ENCODE peak calls at places on chromosomes 11 and 22, in five cellular contexts. I, J, D, H and B are unnamed samples.

GRCh38 chr11:10181811-10182210 is 112.2 kb downstream of the SBF2 start:
- DNase-seq in I (no peak), H (no peak), J (peak; percentile 53), D (peak; percentile 21), B (no peak)

GRCh38 chr11:65539401-65540289 is 14.8 kb downstream of the SCYL1 start:
- DNase-seq in J (no peak), I (no peak), H (peak; percentile 41), D (peak; percentile 88), B (no peak)

GRCh38 chr11:111162306-111162705 is 83.2 kb upstream of the POU2AF2 start:
- DNase-seq in H (no peak), D (no peak), I (no peak), J (peak; percentile 52), B (no peak)

GRCh38 chr22:24117942-24118341 is 63.3 kb upstream of the SUSD2 start:
- DNase-seq in D (peak; percentile 45), J (no peak), H (no peak), I (no peak), B (no peak)

GRCh38 chr11:12164061-12165014 is 53.9 kb downstream of the MICAL2 start:
- DNase-seq in D (no peak), J (peak; percentile 99), H (no peak), I (no peak), B (no peak)

GRCh38 chr11:44766972-44767278 is 40.2 kb downstream of the TSPAN18 start:
- DNase-seq in J (peak; percentile 36), H (no peak), I (no peak), D (no peak), B (no peak)

GRCh38 chr11:76661306-76661751 is 9.2 kb downstream of the LRRC32 start:
- DNase-seq in H (no peak), D (no peak), J (no peak), I (no peak), B (no peak)

GRCh38 chr11:69518081-69518950 is 36.9 kb downstream of the LINC01488 start:
- DNase-seq in J (peak; percentile 93), D (no peak), H (no peak), I (no peak), B (no peak)

GRCh38 chr11:126132319-126132718 is 69.7 kb upstream of the CDON start:
- DNase-seq in H (no peak), I (no peak), D (no peak), J (peak; percentile 87), B (no peak)

GRCh38 chr11:75259711-75260110 is 19.1 kb downstream of the TPBGL start:
- DNase-seq in D (no peak), H (no peak), I (no peak), J (no peak), B (no peak)

GRCh38 chr11:69534166-69534530 is 52.7 kb downstream of the LINC01488 start:
- DNase-seq in J (no peak), I (no peak), D (no peak), H (no peak), B (no peak)

GRCh38 chr22:46537946-46538815 is 761 bp upstream of the CELSR1 start:
- DNase-seq in H (no peak), I (no peak), J (peak; percentile 65), D (peak; percentile 69), B (no peak)

GRCh38 chr11:104908186-104908531 is 9.9 kb upstream of the CASP12 start:
- DNase-seq in H (no peak), D (no peak), J (no peak), I (no peak), B (no peak)

GRCh38 chr22:26494506-26494905 is 10.8 kb downstream of the SRRD start:
- DNase-seq in H (no peak), I (no peak), D (no peak), J (no peak), B (no peak)

GRCh38 chr11:122102426-122102825 is 13.6 kb downstream of the BLID start:
- DNase-seq in J (peak; percentile 63), D (no peak), H (no peak), I (no peak), B (no peak)

GRCh38 chr11:108654994-108655631 is 9.8 kb upstream of the DDX10 start:
- DNase-seq in I (no peak), H (peak; percentile 5), J (peak; percentile 43), D (peak; percentile 51), B (no peak)

GRCh38 chr11:111586305-111586915 is 15.8 kb upstream of the SIK2 start:
- DNase-seq in J (peak; percentile 58), D (peak; percentile 27), H (peak; percentile 56), I (no peak), B (no peak)

GRCh38 chr22:38414009-38414395 is 41.0 kb downstream of the KCNJ4 start:
- DNase-seq in I (no peak), H (no peak), D (no peak), J (no peak), B (no peak)

DNA sequence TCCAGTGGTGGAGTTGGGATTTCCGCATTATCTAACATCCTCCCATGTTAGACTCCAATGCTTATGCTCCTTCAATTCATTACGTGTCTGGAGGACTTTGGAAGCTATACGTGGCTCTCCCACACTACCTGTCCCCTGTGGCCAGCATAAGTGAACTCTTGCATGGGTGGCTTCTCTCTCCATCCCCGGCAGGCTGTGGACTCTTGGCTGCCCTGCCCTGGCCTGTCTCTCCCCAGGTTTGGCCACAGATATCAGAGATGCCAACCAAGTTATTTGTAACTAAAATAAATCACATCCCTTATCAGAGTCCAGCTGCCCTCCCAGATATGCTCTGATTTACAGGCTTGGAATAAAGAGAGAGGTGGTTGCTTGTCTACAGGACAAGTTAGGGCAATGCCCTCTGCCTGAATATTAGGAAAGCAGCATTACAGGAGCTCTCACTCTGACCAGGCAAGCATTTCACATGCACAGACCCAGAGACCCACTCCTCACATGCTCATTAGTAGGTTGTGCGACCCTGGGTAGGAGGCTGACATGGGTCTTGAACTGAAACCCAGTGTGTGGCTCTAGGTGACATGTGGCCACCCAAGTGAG is 4.6 kb downstream of the CD44 start:
- DNase-seq in I (no peak), J (no peak), D (no peak), H (no peak), B (no peak)
- H3K36me3 ChIP-seq in I (no peaks in the 10 kb centered on the region), J (peaks cover 17% of the 10 kb centered on the region), D (no peaks in the 10 kb centered on the region), H (peaks cover 24% of the 10 kb centered on the region), B (peaks cover 20% of the 10 kb centered on the region)

GRCh38 chr11:130211781-130212401 is 52.3 kb downstream of the ST14 start:
- DNase-seq in H (no peak), J (no peak), D (no peak), I (no peak), B (no peak)

GRCh38 chr11:130211144-130211543 is 51.6 kb downstream of the ST14 start:
- DNase-seq in J (no peak), H (no peak), D (no peak), I (no peak), B (no peak)

GRCh38 chr11:130213143-130213978 is 53.8 kb downstream of the ST14 start:
- DNase-seq in I (no peak), D (peak; percentile 94), J (peak; percentile 8), H (peak; percentile 69), B (peak; percentile 50)

GRCh38 chr11:130213979-130214281 is 54.3 kb downstream of the ST14 start:
- DNase-seq in I (no peak), D (no peak), H (no peak), J (no peak), B (no peak)

DNA sequence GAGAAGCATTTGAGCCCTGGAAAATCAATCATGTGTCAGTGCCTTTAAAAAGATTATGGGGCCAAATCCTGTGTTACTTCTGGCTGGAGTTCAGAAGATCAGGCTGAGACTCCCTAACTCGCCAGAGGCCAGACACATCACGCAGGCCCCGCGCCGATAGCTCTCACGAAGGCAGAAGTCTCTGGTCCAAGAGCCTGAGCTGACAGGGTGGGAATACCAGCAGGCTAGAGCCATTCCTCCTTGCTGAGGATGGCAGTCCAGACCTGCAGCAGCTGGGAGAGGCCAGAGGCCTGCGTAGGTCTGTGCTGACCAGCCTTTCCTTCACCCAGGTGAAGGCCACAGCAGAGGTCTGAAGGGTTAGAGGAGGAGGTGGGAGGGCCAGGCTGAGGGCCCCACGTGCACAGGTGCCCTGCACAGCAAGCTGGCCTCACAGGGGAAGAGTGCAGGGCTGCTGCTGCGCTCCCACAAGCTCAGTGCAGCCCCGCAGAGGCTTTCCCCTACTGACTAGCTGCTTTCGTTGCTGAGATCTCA is 52.9 kb downstream of the ST14 start:
- DNase-seq in D (peak; percentile 41), H (no peak), I (no peak), J (no peak), B (no peak)
- H3K36me3 ChIP-seq in D (no peaks in the 10 kb centered on the region), H (no peaks in the 10 kb centered on the region), I (no peaks in the 10 kb centered on the region), J (no peaks in the 10 kb centered on the region), B (no peaks in the 10 kb centered on the region)

GRCh38 chr11:7534030-7534378 is 20.2 kb downstream of the PPFIBP2 start:
- DNase-seq in H (no peak), I (no peak), D (no peak), J (no peak), B (no peak)

GRCh38 chr11:7536102-7536501 is 22.3 kb downstream of the PPFIBP2 start:
- DNase-seq in H (no peak), I (no peak), D (peak; percentile 38), J (no peak), B (no peak)

GRCh38 chr11:7532395-7532794 is 18.6 kb downstream of the PPFIBP2 start:
- DNase-seq in I (no peak), J (no peak), H (no peak), D (no peak), B (no peak)

GRCh38 chr11:7531011-7531410 is 17.2 kb downstream of the PPFIBP2 start:
- DNase-seq in D (no peak), I (no peak), H (no peak), J (no peak), B (no peak)

DNA sequence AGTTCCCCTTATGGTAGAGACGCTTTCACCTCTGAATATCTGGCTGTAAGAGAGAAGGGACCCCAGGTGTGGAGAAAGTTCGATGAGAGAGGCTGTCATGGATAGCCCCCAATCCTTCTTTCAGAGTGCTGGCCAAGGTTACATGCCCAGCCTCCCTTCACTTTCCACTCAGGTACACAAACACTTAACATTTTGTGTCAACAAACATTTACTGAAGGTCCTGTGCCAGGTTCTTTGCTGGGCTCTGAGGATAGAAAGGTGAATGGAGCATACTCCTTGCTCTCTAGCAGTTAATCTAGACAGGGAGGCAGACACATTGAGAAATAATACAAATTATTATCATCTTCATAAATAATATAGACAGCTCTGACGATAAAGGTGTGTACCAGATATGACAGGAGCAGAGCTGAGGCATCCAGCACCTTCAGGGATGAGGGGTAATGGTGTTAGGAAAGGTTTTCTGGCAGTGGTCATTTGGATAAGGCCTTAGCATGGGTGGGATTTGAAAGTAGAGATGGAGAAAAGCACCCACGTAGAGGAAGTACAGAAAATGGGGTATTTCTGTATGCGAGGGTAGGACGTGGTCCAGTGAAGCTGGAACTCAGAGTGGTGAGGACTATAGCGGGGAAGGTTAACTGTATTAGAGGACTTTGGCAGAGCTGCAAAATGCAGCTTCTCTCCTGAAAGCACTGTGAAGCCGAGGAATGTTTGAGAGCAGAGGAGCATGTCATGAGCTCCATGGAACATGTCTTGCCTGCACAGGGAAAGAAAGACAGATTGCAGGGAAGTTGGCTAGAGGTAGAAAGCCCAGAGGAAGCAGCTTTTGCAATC is 19.6 kb downstream of the PPFIBP2 start:
- DNase-seq in H (no peak), I (no peak), D (no peak), J (no peak), B (no peak)
- H3K36me3 ChIP-seq in H (no peaks in the 10 kb centered on the region), I (no peaks in the 10 kb centered on the region), D (no peaks in the 10 kb centered on the region), J (no peaks in the 10 kb centered on the region), B (no peaks in the 10 kb centered on the region)

DNA sequence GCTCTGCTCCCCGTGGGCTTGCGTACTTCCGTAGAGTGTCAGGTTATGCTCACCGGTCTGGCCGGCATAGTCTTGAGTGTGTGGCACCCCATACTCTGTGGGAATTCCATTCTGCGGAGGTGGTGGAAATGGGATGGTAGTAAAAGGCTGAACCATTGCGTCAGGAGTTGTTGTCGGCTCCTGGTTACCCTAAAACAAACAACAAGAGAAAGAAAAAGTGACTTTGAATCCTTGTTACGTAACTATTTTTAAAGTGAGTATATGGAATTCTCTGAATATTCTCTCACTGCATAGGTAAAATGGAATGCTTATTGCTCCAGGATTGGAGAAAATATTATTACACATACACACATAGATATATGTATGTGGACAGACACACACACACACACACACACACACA is 92.1 kb downstream of the APOL5 start:
- DNase-seq in I (no peak), D (no peak), J (no peak), H (no peak), B (no peak)
- H3K36me3 ChIP-seq in I (peaks cover 11% of the 10 kb centered on the region), D (peaks cover 39% of the 10 kb centered on the region), J (peaks cover 11% of the 10 kb centered on the region), H (no peaks in the 10 kb centered on the region), B (no peaks in the 10 kb centered on the region)